ENCODE peak calls at places on chromosome 9, in ten cellular contexts. O is tibial nerve, K is neural progenitor cell, F is adrenal gland, Q is GM23338, C is endothelial cell of umbilical vein, D is fibroblast of lung, S is hepatocyte, H is sigmoid colon, V is IMR-90. M is an unnamed sample.

GRCh38 chr9:75185585-75186170 is 97.4 kb downstream of the OSTF1 start:
- DNase-seq in C (peak; percentile 41), K (peak; percentile 51), D (no peak), V (no peak), Q (peak; percentile 76), F (no peak), O (no peak), S (peak; percentile 69), H (no peak), M (no peak)

GRCh38 chr9:92617951-92618510 is 51.9 kb downstream of the IPPK start:
- DNase-seq in C (no peak), D (no peak), K (no peak), O (no peak), Q (no peak), S (no peak), H (peak; percentile 48), F (peak; percentile 45), V (no peak), M (no peak)

GRCh38 chr9:88355166-88355565 is 33.1 kb upstream of the SPIN1 start:
- DNase-seq in D (peak; percentile 7), V (peak; percentile 31), H (no peak), K (no peak), O (no peak), C (no peak), F (no peak), S (peak; percentile 13), Q (no peak), M (peak; percentile 70)

GRCh38 chr9:131528886-131529505 is 2.1 kb downstream of the UCK1 start:
- DNase-seq in H (peak; percentile 56), K (no peak), Q (no peak), D (no peak), F (no peak), O (no peak), C (no peak), S (no peak), V (no peak), M (no peak)

GRCh38 chr9:78325846-78326350 is 29.0 kb downstream of the PSAT1 start:
- DNase-seq in K (no peak), H (no peak), D (no peak), F (no peak), S (no peak), C (no peak), Q (no peak), O (no peak), V (no peak), M (no peak)

GRCh38 chr9:19162956-19163355 is 35.7 kb upstream of the PLIN2 start:
- DNase-seq in V (no peak), F (no peak), Q (no peak), H (peak; percentile 73), D (peak; percentile 55), K (no peak), S (peak; percentile 23), O (no peak), C (no peak), M (no peak)

GRCh38 chr9:93896496-93897033 is 58.6 kb downstream of the BARX1 start:
- DNase-seq in C (no peak), D (no peak), V (no peak), O (no peak), S (no peak), F (peak; percentile 17), Q (no peak), K (no peak), H (peak; percentile 58), M (no peak)

GRCh38 chr9:120386390-120387131 is 193.4 kb downstream of the CDK5RAP2 start:
- DNase-seq in H (peak; percentile 55), O (no peak), K (no peak), D (peak; percentile 65), Q (no peak), S (peak; percentile 32), V (no peak), F (peak; percentile 65), C (peak; percentile 68), M (no peak)

GRCh38 chr9:69674741-69675438 is 2.7 kb upstream of the APBA1 start:
- DNase-seq in K (no peak), O (no peak), D (peak; percentile 89), S (no peak), V (peak; percentile 94), C (peak; percentile 75), H (no peak), Q (no peak), F (no peak), M (peak; percentile 47)

GRCh38 chr9:69672828-69673640 is 863 bp upstream of the APBA1 start:
- DNase-seq in S (peak; percentile 92), V (peak; percentile 89), O (peak; percentile 61), C (peak; percentile 83), Q (peak; percentile 97), F (peak; percentile 90), K (peak; percentile 96), D (peak; percentile 88), H (peak; percentile 92), M (peak; percentile 84)

GRCh38 chr9:69671291-69671903 is 774 bp downstream of the APBA1 start:
- DNase-seq in H (no peak), F (peak; percentile 63), S (no peak), Q (no peak), O (peak; percentile 24), V (no peak), C (no peak), K (no peak), D (no peak), M (no peak)

GRCh38 chr9:69674112-69674511 is 1.9 kb upstream of the APBA1 start:
- DNase-seq in Q (peak; percentile 81), H (no peak), F (no peak), V (no peak), K (peak; percentile 20), C (peak; percentile 3), S (no peak), O (no peak), D (no peak), M (no peak)

GRCh38 chr9:69671904-69672827 is at the start of gene APBA1:
- DNase-seq in K (peak; percentile 84), S (peak; percentile 85), F (peak; percentile 64), O (peak; percentile 31), D (peak; percentile 55), V (peak; percentile 56), H (peak; percentile 80), Q (peak; percentile 64), C (peak; percentile 46), M (no peak)
- TF ChIP-seq CTCF in K (peak; percentile 15), S (peak; percentile 3), F (no peak), O (peak; percentile 13), D (no peak), V (peak; percentile 0), H (no peak), Q (no peak), C (peak; percentile 1), M (no peak)

GRCh38 chr9:123266655-123267421 is 1.5 kb downstream of the STRBP start:
- DNase-seq in C (no peak), V (no peak), F (no peak), H (no peak), D (no peak), O (no peak), K (no peak), S (no peak), Q (no peak), M (no peak)

GRCh38 chr9:123269316-123269715 is 930 bp upstream of the STRBP start:
- DNase-seq in O (no peak), Q (no peak), F (no peak), V (no peak), S (no peak), H (no peak), C (no peak), D (no peak), K (no peak), M (no peak)

GRCh38 chr9:123268240-123268949 is at the start of gene STRBP:
- DNase-seq in F (peak; percentile 93), S (peak; percentile 97), O (peak; percentile 76), C (peak; percentile 84), V (peak; percentile 61), Q (peak; percentile 94), D (peak; percentile 68), K (peak; percentile 97), H (peak; percentile 92), M (peak; percentile 99)

GRCh38 chr9:123267481-123268239 is 726 bp downstream of the STRBP start:
- DNase-seq in H (peak; percentile 62), O (no peak), F (no peak), C (no peak), V (no peak), K (peak; percentile 49), D (no peak), Q (peak; percentile 41), S (peak; percentile 22), M (peak; percentile 29)

DNA sequence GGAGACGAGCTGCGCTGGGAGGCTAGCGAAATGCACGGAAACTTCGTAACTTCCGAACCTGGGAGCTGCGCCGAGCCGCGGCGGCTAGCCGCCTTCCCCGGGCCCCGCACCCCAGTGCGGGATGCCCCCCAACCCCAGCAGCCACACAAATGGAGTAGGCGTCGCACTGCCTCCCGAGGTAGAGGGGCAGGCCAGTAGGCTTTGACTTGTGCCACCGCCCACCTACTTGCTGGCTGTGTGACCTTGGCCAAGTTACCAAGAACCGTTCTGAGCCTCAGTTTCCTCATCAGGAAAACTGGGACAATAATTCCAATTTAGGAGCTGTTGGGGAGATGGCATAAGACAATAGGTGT is 540 bp upstream of the STRBP start:
- DNase-seq in V (no peak), S (no peak), Q (no peak), H (no peak), C (no peak), K (no peak), D (no peak), F (no peak), O (no peak), M (no peak)
- H3K27ac ChIP-seq in V (no peak overlapping the region), S (peak overlapping the region; percentile 72), Q (peak overlapping the region; percentile 55), H (peak overlapping the region; percentile 70), C (no peak overlapping the region), K (no peak overlapping the region), D (no peak overlapping the region), F (no peak overlapping the region), O (peak overlapping the region; percentile 73), M (peak overlapping the region; percentile 49)

DNA sequence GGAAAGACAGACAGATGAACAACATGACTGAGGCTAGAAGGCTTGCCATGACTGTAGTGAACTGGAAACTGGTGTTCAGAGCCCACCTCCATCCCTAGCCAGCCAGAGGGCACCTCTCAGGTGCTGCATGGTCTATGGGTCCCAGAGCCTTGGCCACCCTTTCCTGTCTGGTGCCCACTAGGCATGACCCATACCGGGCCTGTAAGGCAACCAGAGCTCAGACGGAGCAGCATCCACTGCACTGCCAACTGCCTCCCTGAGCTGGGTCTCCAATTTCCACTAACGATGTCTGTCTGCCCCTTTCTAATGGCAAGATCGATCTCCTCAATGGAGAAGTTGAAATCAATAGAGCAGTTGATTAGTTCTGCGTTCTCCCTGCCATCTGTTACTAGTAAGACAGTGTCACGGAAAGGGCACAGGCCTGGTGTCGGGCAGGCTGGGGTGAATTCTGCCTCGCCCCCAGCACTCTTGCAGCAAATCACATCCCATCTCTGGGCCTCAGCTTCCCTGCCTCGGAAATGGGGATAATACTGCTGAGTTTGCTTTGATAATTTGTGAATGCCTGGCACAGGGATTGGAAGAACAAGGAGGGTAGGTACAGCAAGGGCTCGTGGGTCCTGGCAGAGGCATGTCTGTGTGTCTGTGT is 172.3 kb upstream of the MVB12B start:
- DNase-seq in O (no peak), D (no peak), V (no peak), S (no peak), Q (no peak), H (no peak), K (no peak), F (peak; percentile 10), C (no peak), M (no peak)
- TF ChIP-seq CTCF in O (no peak), D (no peak), V (no peak), S (no peak), Q (no peak), H (no peak), K (no peak), F (no peak), C (no peak), M (no peak)

DNA sequence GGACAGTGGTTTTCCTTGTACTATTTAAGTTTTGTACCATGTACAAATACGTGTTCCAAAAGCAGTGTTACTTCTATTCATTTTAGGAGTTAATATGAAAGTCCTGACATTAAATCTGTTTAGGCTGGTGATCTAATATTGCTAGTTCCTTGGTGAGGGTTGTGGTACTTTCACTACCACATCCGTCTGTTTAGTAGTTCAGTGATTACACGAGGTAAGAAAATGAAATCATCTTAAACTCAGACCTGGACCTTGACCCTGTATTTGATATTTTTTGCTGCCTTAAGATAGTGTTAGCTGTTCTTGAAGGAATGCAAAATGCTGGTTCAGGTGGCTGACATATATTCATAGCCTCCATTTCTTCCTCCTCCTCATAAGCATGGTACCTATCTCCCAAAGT is 50.3 kb downstream of the MTAP start:
- DNase-seq in H (no peak), V (no peak), Q (no peak), F (no peak), O (no peak), S (peak; percentile 8), C (no peak), D (no peak), K (no peak), M (no peak)
- H3K27ac ChIP-seq in H (no peak overlapping the region), V (no peak overlapping the region), Q (no peak overlapping the region), F (no peak overlapping the region), O (no peak overlapping the region), S (peak overlapping the region; percentile 77), C (no peak overlapping the region), D (no peak overlapping the region), K (no peak overlapping the region), M (no peak overlapping the region)

M was measured in RWPE1.